ENCODE peak calls at places on chromosomes 1 and 21, in four cellular contexts. Q is kidney epithelial cell, J is PC-3, P is GM20000. Z is an unnamed sample.
A peak's percentile ranks its signal among the peaks of the same experiment; 100 is the strongest.

GRCh38 chr1:90262791-90263190 is 267.9 kb downstream of the ZNF326 start:
- DNase-seq in Q (no peak), J (peak; percentile 4), P (no peak), Z (no peak)

GRCh38 chr21:41361786-41362604 is at the start of gene MX2:
- DNase-seq in Q (no peak), J (peak; percentile 48), P (peak; percentile 73), Z (no peak)

GRCh38 chr1:32893198-32894018 is 7.1 kb downstream of the HPCA start:
- DNase-seq in Q (no peak), J (no peak), P (no peak), Z (no peak)

GRCh38 chr1:242088875-242089274 is 90.0 kb upstream of the MAP1LC3C start:
- DNase-seq in Q (no peak), J (no peak), P (no peak), Z (no peak)

GRCh38 chr21:43574741-43575465 is 84.4 kb downstream of the HSF2BP start:
- DNase-seq in Q (no peak), J (no peak), P (no peak), Z (no peak)

GRCh38 chr1:187685338-187685737 is 856.6 kb downstream of the PLA2G4A start:
- DNase-seq in Q (no peak), J (peak; percentile 42), P (no peak), Z (peak; percentile 66)

GRCh38 chr1:16162163-16162822 is 6.4 kb upstream of the EPHA2 start:
- DNase-seq in Q (no peak), J (no peak), P (no peak), Z (no peak)

GRCh38 chr1:234745844-234746797 is 136.1 kb upstream of the IRF2BP2 start:
- DNase-seq in Q (peak; percentile 96), J (peak; percentile 60), P (no peak), Z (no peak)

GRCh38 chr1:92299477-92300125 is 742 bp downstream of the RPAP2 start:
- DNase-seq in Q (no peak), J (peak; percentile 29), P (peak; percentile 7), Z (peak; percentile 17)

GRCh38 chr1:94947453-94947852 is 20.5 kb upstream of the CNN3 start:
- DNase-seq in Q (no peak), J (no peak), P (no peak), Z (no peak)

GRCh38 chr21:39845581-39846130 is 21.6 kb upstream of the PCP4 start:
- DNase-seq in Q (peak; percentile 56), J (no peak), P (no peak), Z (no peak)

GRCh38 chr1:160078392-160079195 is 2.7 kb upstream of the KCNJ9 start:
- DNase-seq in Q (no peak), J (peak; percentile 59), P (peak; percentile 82), Z (peak; percentile 67)

GRCh38 chr1:205967555-205968335 is 24.5 kb upstream of the SLC26A9 start:
- DNase-seq in Q (no peak), J (peak; percentile 67), P (no peak), Z (peak; percentile 67)

GRCh38 chr1:36161656-36162531 is 5.9 kb downstream of the MAP7D1 start:
- DNase-seq in Q (peak; percentile 64), J (peak; percentile 60), P (peak; percentile 73), Z (peak; percentile 60)

GRCh38 chr1:29983366-29983765 is 740.0 kb downstream of the MATN1 start:
- DNase-seq in Q (no peak), J (no peak), P (no peak), Z (no peak)

GRCh38 chr1:169245706-169246105 is 121.9 kb downstream of the NME7 start:
- DNase-seq in Q (no peak), J (peak; percentile 59), P (no peak), Z (no peak)

GRCh38 chr1:44803312-44804095 is 3.3 kb downstream of the PLK3 start:
- DNase-seq in Q (no peak), J (no peak), P (no peak), Z (no peak)

GRCh38 chr1:17609529-17609928 is 70.0 kb downstream of the ARHGEF10L start:
- DNase-seq in Q (no peak), J (no peak), P (no peak), Z (no peak)

GRCh38 chr1:183023146-183023600 is at the start of gene LAMC1:
- DNase-seq in Q (no peak), J (peak; percentile 58), P (peak; percentile 90), Z (peak; percentile 78)

GRCh38 chr1:153678519-153679336 is at the start of gene NPR1:
- DNase-seq in Q (no peak), J (no peak), P (peak; percentile 62), Z (no peak)

GRCh38 chr1:62045579-62045978 is 149.1 kb upstream of the L1TD1 start:
- DNase-seq in Q (peak; percentile 51), J (no peak), P (no peak), Z (peak; percentile 8)

GRCh38 chr1:186078245-186078644 is 296.8 kb downstream of the TPR start:
- DNase-seq in Q (no peak), J (peak; percentile 4), P (peak; percentile 34), Z (no peak)

GRCh38 chr1:66757740-66758139 is 5.5 kb downstream of the DYNLT5 start:
- DNase-seq in Q (no peak), J (no peak), P (no peak), Z (no peak)

GRCh38 chr1:160607051-160608032 is 28.0 kb upstream of the CD84 start:
- DNase-seq in Q (peak; percentile 53), J (peak; percentile 88), P (peak; percentile 65), Z (peak; percentile 85)

GRCh38 chr21:39350094-39351006 is 1.5 kb upstream of the HMGN1 start:
- DNase-seq in Q (no peak), J (no peak), P (no peak), Z (no peak)

GRCh38 chr1:156656779-156657160 is 14.9 kb downstream of the BCAN start:
- DNase-seq in Q (no peak), J (no peak), P (no peak), Z (no peak)

GRCh38 chr1:67004176-67004575 is 49.8 kb downstream of the SLC35D1 start:
- DNase-seq in Q (no peak), J (no peak), P (no peak), Z (no peak)

GRCh38 chr1:17929224-17929623 is 174.1 kb downstream of the ACTL8 start:
- DNase-seq in Q (no peak), J (no peak), P (no peak), Z (no peak)

GRCh38 chr1:213858581-213858980 is 129.2 kb upstream of the PROX1 start:
- DNase-seq in Q (no peak), J (no peak), P (no peak), Z (peak; percentile 25)
- TF ChIP-seq CTCF in Q (no peak), J (no peak), P (no peak), Z (no peak)

GRCh38 chr1:31422505-31423319 is 9.7 kb downstream of the SERINC2 start:
- DNase-seq in Q (peak; percentile 70), J (peak; percentile 94), P (peak; percentile 81), Z (peak; percentile 91)

GRCh38 chr1:31420716-31421115 is 7.7 kb downstream of the SERINC2 start:
- DNase-seq in Q (no peak), J (no peak), P (no peak), Z (no peak)

GRCh38 chr1:31418626-31419025 is 5.6 kb downstream of the SERINC2 start:
- DNase-seq in Q (no peak), J (no peak), P (no peak), Z (no peak)

GRCh38 chr1:31423418-31423947 is 10.5 kb downstream of the SERINC2 start:
- DNase-seq in Q (no peak), J (no peak), P (peak; percentile 60), Z (no peak)

DNA sequence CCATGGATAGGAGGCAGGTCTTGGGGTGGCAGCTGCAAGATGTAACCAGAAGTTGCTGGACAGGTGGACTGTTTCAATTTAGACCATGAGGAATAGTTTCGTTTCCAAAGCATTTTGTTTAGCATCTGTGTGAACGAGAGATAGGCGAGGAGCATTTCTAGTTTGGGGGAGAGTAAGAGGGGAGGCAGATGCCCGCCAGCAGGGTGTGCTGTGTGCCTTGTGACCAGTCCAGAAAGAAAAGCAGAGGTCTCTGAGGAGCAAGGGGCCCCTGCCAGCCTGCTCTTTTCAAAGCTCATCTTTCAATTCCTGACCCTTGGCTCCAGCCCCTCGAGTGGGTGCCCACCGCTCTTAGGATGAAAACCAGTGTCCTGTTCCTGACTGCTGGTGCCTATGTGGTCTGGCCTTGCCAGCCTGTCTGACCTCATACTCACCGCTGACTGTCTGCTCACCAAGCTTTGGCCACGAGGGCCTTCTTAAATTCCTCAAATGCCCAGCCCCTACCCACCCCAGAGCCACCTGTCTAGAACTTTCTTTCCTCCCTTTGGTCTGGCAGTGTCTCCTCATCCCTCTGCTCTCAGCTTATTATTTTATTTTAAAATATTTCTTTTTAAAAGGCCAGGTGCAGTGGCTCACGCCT is 8.5 kb downstream of the SERINC2 start:
- DNase-seq in Q (no peak), J (peak; percentile 33), P (peak; percentile 47), Z (no peak)
- TF ChIP-seq CTCF in Q (peak; percentile 58), J (peak; percentile 74), P (peak; percentile 33), Z (peak; percentile 19)

GRCh38 chr1:52905376-52905698 is 16.2 kb downstream of the ECHDC2 start:
- DNase-seq in Q (no peak), J (no peak), P (no peak), Z (no peak)

GRCh38 chr1:52907068-52907811 is 14.3 kb downstream of the ECHDC2 start:
- DNase-seq in Q (no peak), J (peak; percentile 36), P (no peak), Z (no peak)

GRCh38 chr1:52906135-52906603 is 15.4 kb downstream of the ECHDC2 start:
- DNase-seq in Q (no peak), J (no peak), P (no peak), Z (no peak)

GRCh38 chr1:52907812-52908153 is 13.8 kb downstream of the ECHDC2 start:
- DNase-seq in Q (no peak), J (no peak), P (no peak), Z (no peak)

GRCh38 chr1:52904590-52905375 is 16.8 kb downstream of the ECHDC2 start:
- DNase-seq in Q (no peak), J (peak; percentile 37), P (peak; percentile 65), Z (peak; percentile 27)
- TF ChIP-seq CTCF in Q (peak; percentile 28), J (peak; percentile 67), P (peak; percentile 3), Z (peak; percentile 25)

GRCh38 chr1:2237773-2238172 is 9.7 kb downstream of the SKI start:
- DNase-seq in Q (no peak), J (no peak), P (no peak), Z (no peak)
- TF ChIP-seq CTCF in Q (peak; percentile 15), J (peak; percentile 54), P (no peak), Z (no peak)

GRCh38 chr1:215529571-215529970 is 37.5 kb upstream of the KCTD3 start:
- DNase-seq in Q (no peak), J (no peak), P (no peak), Z (no peak)

GRCh38 chr1:215526147-215526845 is 40.8 kb upstream of the KCTD3 start:
- DNase-seq in Q (no peak), J (peak; percentile 92), P (peak; percentile 29), Z (peak; percentile 80)

GRCh38 chr1:215523906-215524305 is 43.2 kb upstream of the KCTD3 start:
- DNase-seq in Q (no peak), J (no peak), P (no peak), Z (no peak)

GRCh38 chr1:215529111-215529510 is 38.0 kb upstream of the KCTD3 start:
- DNase-seq in Q (no peak), J (no peak), P (no peak), Z (no peak)

GRCh38 chr1:215526846-215527151 is 40.3 kb upstream of the KCTD3 start:
- DNase-seq in Q (no peak), J (no peak), P (no peak), Z (no peak)
- TF ChIP-seq CTCF in Q (no peak), J (peak; percentile 1), P (no peak), Z (no peak)

Z was measured in MCF 10A.